ENCODE peak calls at places on chromosomes 5 and 9, in six cellular contexts. X is neuronal stem cell; L is memory B cell; Q is EL; K is effector memory CD4-positive, alpha-beta T cell; D is sciatic nerve. A is an unnamed sample.
A peak's percentile ranks its signal among the peaks of the same experiment; 100 is the strongest.

GRCh38 chr5:110846621-110847020 is 107.8 kb downstream of the SLC25A46 start:
- DNase-seq in X (no peak), L (no peak), Q (no peak), K (no peak), D (no peak), A (no peak)

GRCh38 chr9:127767405-127767804 is 11.1 kb downstream of the SH2D3C start:
- DNase-seq in X (no peak), L (no peak), Q (no peak), K (no peak), D (no peak), A (no peak)

GRCh38 chr9:99905833-99906402 is 536 bp upstream of the STX17 start:
- DNase-seq in X (no peak), L (no peak), Q (peak; percentile 5), K (no peak), D (no peak), A (no peak)

GRCh38 chr5:311963-312362 is 9.6 kb upstream of the AHRR start:
- DNase-seq in X (no peak), L (no peak), Q (no peak), K (no peak), D (no peak), A (no peak)

GRCh38 chr9:36903541-36904435 is 130.3 kb downstream of the PAX5 start:
- DNase-seq in X (no peak), L (no peak), Q (peak; percentile 72), K (no peak), D (no peak), A (no peak)

GRCh38 chr9:137605146-137606004 is at the start of gene ARRDC1:
- DNase-seq in X (peak; percentile 92), L (peak; percentile 78), Q (peak; percentile 95), K (peak; percentile 87), D (peak; percentile 95), A (peak; percentile 90)

GRCh38 chr9:128082173-128082572 is 14.1 kb downstream of the SLC25A25 start:
- DNase-seq in X (no peak), L (no peak), Q (no peak), K (no peak), D (no peak), A (no peak)

GRCh38 chr9:98201749-98202148 is 9.3 kb upstream of the CORO2A start:
- DNase-seq in X (no peak), L (no peak), Q (no peak), K (no peak), D (no peak), A (no peak)

GRCh38 chr9:77375956-77376532 is 198.7 kb downstream of the VPS13A start:
- DNase-seq in X (peak; percentile 33), L (no peak), Q (peak; percentile 16), K (no peak), D (no peak), A (no peak)

GRCh38 chr9:124242331-124243194 is 15.2 kb upstream of the NEK6 start:
- DNase-seq in X (peak; percentile 63), L (no peak), Q (peak; percentile 65), K (no peak), D (peak; percentile 64), A (no peak)

GRCh38 chr9:272251-273213 is 57.9 kb downstream of the DOCK8 start:
- DNase-seq in X (no peak), L (peak; percentile 76), Q (no peak), K (peak; percentile 71), D (no peak), A (no peak)

GRCh38 chr9:112849363-112849922 is 41.2 kb downstream of the SLC46A2 start:
- DNase-seq in X (no peak), L (no peak), Q (no peak), K (no peak), D (no peak), A (no peak)

GRCh38 chr5:5497132-5497748 is 74.8 kb downstream of the ICE1 start:
- DNase-seq in X (peak; percentile 15), L (peak; percentile 20), Q (peak; percentile 48), K (no peak), D (peak; percentile 71), A (peak; percentile 58)

GRCh38 chr5:116395708-116396203 is 178.9 kb downstream of the SEMA6A start:
- DNase-seq in X (no peak), L (no peak), Q (no peak), K (no peak), D (no peak), A (no peak)

GRCh38 chr5:149550608-149551226 is 522 bp downstream of the CSNK1A1 start:
- DNase-seq in X (no peak), L (no peak), Q (peak; percentile 20), K (no peak), D (peak; percentile 67), A (no peak)

GRCh38 chr5:167694562-167694961 is 596.9 kb upstream of the WWC1 start:
- DNase-seq in X (no peak), L (no peak), Q (no peak), K (no peak), D (no peak), A (no peak)

GRCh38 chr9:124873664-124874063 is 11.7 kb downstream of the ARPC5L start:
- DNase-seq in X (no peak), L (no peak), Q (no peak), K (no peak), D (no peak), A (peak; percentile 52)

GRCh38 chr9:995776-996175 is 19.3 kb downstream of the DMRT3 start:
- DNase-seq in X (no peak), L (no peak), Q (peak; percentile 67), K (no peak), D (no peak), A (no peak)

GRCh38 chr9:75071530-75072122 is 16.3 kb downstream of the NMRK1 start:
- DNase-seq in X (no peak), L (no peak), Q (peak; percentile 4), K (peak; percentile 54), D (no peak), A (no peak)